ENCODE peak calls at places on chromosomes 2 and 18, in seven cellular contexts. G is EL; K is CD4-positive, alpha-beta T cell; J is body of pancreas; B is HS-27A; C is right atrium auricular region; R is smooth muscle cell of the brain vasculature. M is an unnamed sample.
A peak's percentile ranks its signal among the peaks of the same experiment; 100 is the strongest.

GRCh38 chr2:220555961-220556360 is 928.5 kb downstream of the SLC4A3 start:
- DNase-seq in B (no peak), G (peak; percentile 54), R (no peak), C (no peak), K (no peak), J (no peak), M (no peak)

GRCh38 chr2:5766621-5767020 is 74.4 kb downstream of the SOX11 start:
- DNase-seq in R (no peak), C (no peak), B (no peak), J (no peak), G (no peak), K (no peak), M (no peak)

GRCh38 chr2:33196700-33197099 is 249.9 kb downstream of the LTBP1 start:
- DNase-seq in J (no peak), K (no peak), G (no peak), R (no peak), B (no peak), C (no peak), M (no peak)

GRCh38 chr2:188519133-188519532 is 227.5 kb downstream of the GULP1 start:
- DNase-seq in K (no peak), C (no peak), J (no peak), G (peak; percentile 74), B (no peak), R (no peak), M (no peak)

GRCh38 chr2:12498703-12499102 is 218.0 kb upstream of the TRIB2 start:
- DNase-seq in C (no peak), K (no peak), G (peak; percentile 45), B (no peak), R (no peak), J (no peak), M (no peak)

GRCh38 chr2:203623104-203623503 is 83.3 kb upstream of the CD28 start:
- DNase-seq in R (peak; percentile 44), J (no peak), K (no peak), G (peak; percentile 94), C (no peak), B (peak; percentile 42), M (no peak)

GRCh38 chr18:35049111-35050003 is 8.1 kb downstream of the MAPRE2 start:
- DNase-seq in K (no peak), R (no peak), B (no peak), G (peak; percentile 46), J (no peak), C (no peak), M (no peak)

GRCh38 chr18:54805571-54806334 is 22.5 kb upstream of the RAB27B start:
- DNase-seq in K (no peak), R (no peak), G (peak; percentile 85), J (no peak), C (no peak), B (peak; percentile 53), M (peak; percentile 37)

GRCh38 chr18:13035249-13035914 is 44.2 kb downstream of the CEP192 start:
- DNase-seq in B (no peak), R (no peak), K (no peak), G (peak; percentile 45), J (no peak), C (no peak), M (no peak)

GRCh38 chr2:217789736-217790181 is 213.0 kb downstream of the TNS1 start:
- DNase-seq in J (no peak), B (no peak), R (no peak), C (no peak), G (no peak), K (no peak), M (no peak)

GRCh38 chr2:100819365-100820345 is at the start of gene NPAS2:
- DNase-seq in B (no peak), J (peak; percentile 63), K (no peak), C (no peak), R (no peak), G (peak; percentile 54), M (peak; percentile 46)

GRCh38 chr2:119431155-119431975 is at the start of gene TMEM37:
- DNase-seq in C (no peak), K (no peak), B (peak; percentile 26), J (peak; percentile 81), R (peak; percentile 35), G (peak; percentile 66), M (peak; percentile 83)

GRCh38 chr2:163852616-163853015 is 116.8 kb upstream of the FIGN start:
- DNase-seq in K (no peak), J (no peak), B (no peak), C (no peak), R (no peak), G (no peak), M (no peak)

GRCh38 chr2:36356199-36356989 is 816 bp downstream of the CRIM1 start:
- DNase-seq in C (no peak), B (no peak), K (peak; percentile 9), R (no peak), G (no peak), J (peak; percentile 44), M (peak; percentile 68)

GRCh38 chr2:20138696-20139095 is 86.2 kb downstream of the SDC1 start:
- DNase-seq in B (no peak), K (no peak), J (no peak), R (no peak), C (no peak), G (no peak), M (no peak)

GRCh38 chr2:211132586-211132985 is 576.2 kb downstream of the CPS1 start:
- DNase-seq in J (no peak), C (no peak), K (no peak), R (no peak), B (no peak), G (peak; percentile 18), M (no peak)

GRCh38 chr18:68714356-68714706 is 577 bp downstream of the TMX3 start:
- DNase-seq in R (no peak), C (no peak), K (no peak), B (no peak), J (no peak), G (peak; percentile 33), M (no peak)

GRCh38 chr2:145258903-145259579 is 739.1 kb upstream of the ZEB2 start:
- DNase-seq in R (no peak), K (peak; percentile 0), J (peak; percentile 15), C (no peak), G (no peak), B (no peak), M (no peak)

M was measured in adrenal gland.